ENCODE peak calls at places on chromosomes 5 and 9, in four cellular contexts. Y is HEK293T; K is HCEC 1CT; B is CD8-positive, alpha-beta T cell. A is an unnamed sample.

GRCh38 chr9:14677396-14677795 is 15.8 kb downstream of the ZDHHC21 start:
- DNase-seq in Y (no peak), K (no peak), B (no peak), A (no peak)

GRCh38 chr5:59583151-59583809 is 310.2 kb downstream of the PDE4D start:
- DNase-seq in Y (no peak), K (no peak), B (no peak), A (no peak)

GRCh38 chr9:109447329-109448076 is 50.6 kb downstream of the PTPN3 start:
- DNase-seq in Y (no peak), K (no peak), B (no peak), A (no peak)

GRCh38 chr9:113254991-113255390 is 20.4 kb downstream of the CDC26 start:
- DNase-seq in Y (no peak), K (no peak), B (no peak), A (no peak)

GRCh38 chr5:152736906-152737305 is 331.8 kb upstream of the NMUR2 start:
- DNase-seq in Y (no peak), K (peak), B (no peak), A (no peak)

GRCh38 chr9:112271466-112272098 is 61.8 kb downstream of the PTBP3 start:
- DNase-seq in Y (no peak), K (peak), B (no peak), A (no peak)

GRCh38 chr9:70609542-70610286 is 195.3 kb upstream of the KLF9 start:
- DNase-seq in Y (no peak), K (peak), B (no peak), A (no peak)

GRCh38 chr5:28403846-28404245 is 1365.5 kb upstream of the CDH9 start:
- DNase-seq in Y (no peak), K (no peak), B (no peak), A (no peak)

GRCh38 chr5:115842089-115842881 is 550 bp downstream of the AP3S1 start:
- DNase-seq in Y (peak), K (peak), B (peak), A (no peak)

GRCh38 chr5:52996966-52997365 is 7.8 kb downstream of the ITGA2 start:
- DNase-seq in Y (no peak), K (no peak), B (no peak), A (no peak)

GRCh38 chr5:140322751-140323731 is 20.1 kb upstream of the PFDN1 start:
- DNase-seq in Y (no peak), K (peak), B (no peak), A (no peak)

GRCh38 chr9:70519912-70520724 is 105.7 kb upstream of the KLF9 start:
- DNase-seq in Y (no peak), K (peak), B (no peak), A (no peak)

GRCh38 chr5:78647838-78648358 is 674 bp downstream of the LHFPL2 start:
- DNase-seq in Y (peak), K (peak), B (no peak), A (no peak)

GRCh38 chr9:127937383-127938297 is at the start of gene DPM2:
- DNase-seq in Y (peak), K (peak), B (peak), A (peak)

GRCh38 chr5:2866622-2867372 is 115.3 kb upstream of the IRX2 start:
- DNase-seq in Y (no peak), K (no peak), B (no peak), A (no peak)

GRCh38 chr5:155529366-155529765 is 515.8 kb downstream of the KIF4B start:
- DNase-seq in Y (no peak), K (no peak), B (no peak), A (no peak)

GRCh38 chr5:132257131-132258101 is at the start of gene PDLIM4:
- DNase-seq in Y (peak), K (no peak), B (no peak), A (peak)